ENCODE peak calls at places on chromosomes 5 and 9, in ten cellular contexts. P is right atrium auricular region, W is fibroblast of lung, C is upper lobe of right lung, Z is right lobe of liver, U is psoas muscle, T is neural progenitor cell, Q is body of pancreas, O is OCI-LY7, N is ovary. Y is an unnamed sample.

GRCh38 chr9:115630126-115630840 is 512.3 kb upstream of the TNC start:
- DNase-seq in P (no peak), W (no peak), C (no peak), Z (no peak), U (no peak), T (peak; percentile 79), Q (no peak), O (no peak), N (no peak), Y (no peak)

GRCh38 chr5:75368391-75368790 is 31.4 kb downstream of the HMGCR start:
- DNase-seq in P (no peak), W (peak; percentile 41), C (no peak), Z (no peak), U (no peak), T (no peak), Q (no peak), O (no peak), N (no peak), Y (peak; percentile 63)

GRCh38 chr9:126388964-126389363 is 62.3 kb downstream of the MVB12B start:
- DNase-seq in P (no peak), W (no peak), C (no peak), Z (no peak), U (no peak), T (no peak), Q (no peak), O (no peak), N (no peak), Y (no peak)

GRCh38 chr9:90870646-90871326 is 69.2 kb downstream of the SYK start:
- DNase-seq in P (no peak), W (peak; percentile 20), C (no peak), Z (no peak), U (no peak), T (peak; percentile 55), Q (peak; percentile 58), O (peak; percentile 69), N (peak; percentile 34), Y (peak; percentile 56)

GRCh38 chr5:55497712-55498111 is 37.1 kb downstream of the PLPP1 start:
- DNase-seq in P (no peak), W (no peak), C (no peak), Z (no peak), U (no peak), T (no peak), Q (no peak), O (no peak), N (no peak), Y (no peak)

GRCh38 chr9:109974143-109974917 is 194.3 kb downstream of the PALM2AKAP2 start:
- DNase-seq in P (no peak), W (no peak), C (no peak), Z (peak; percentile 86), U (no peak), T (no peak), Q (no peak), O (peak; percentile 74), N (no peak), Y (no peak)

GRCh38 chr9:91795500-91796241 is 154.4 kb downstream of the ROR2 start:
- DNase-seq in P (no peak), W (peak; percentile 9), C (no peak), Z (no peak), U (no peak), T (no peak), Q (no peak), O (no peak), N (no peak), Y (peak; percentile 45)

GRCh38 chr9:99823392-99824377 is 2.0 kb downstream of the NR4A3 start:
- DNase-seq in P (no peak), W (peak; percentile 38), C (peak; percentile 78), Z (peak; percentile 62), U (peak; percentile 24), T (peak; percentile 65), Q (peak; percentile 54), O (peak; percentile 11), N (peak; percentile 54), Y (peak; percentile 47)

GRCh38 chr5:14326035-14326909 is 183.1 kb downstream of the TRIO start:
- DNase-seq in P (no peak), W (no peak), C (no peak), Z (no peak), U (no peak), T (peak; percentile 4), Q (peak; percentile 35), O (no peak), N (no peak), Y (no peak)

GRCh38 chr9:90803860-90804593 is 2.4 kb downstream of the SYK start:
- DNase-seq in P (no peak), W (no peak), C (no peak), Z (no peak), U (no peak), T (no peak), Q (no peak), O (peak; percentile 81), N (no peak), Y (no peak)

GRCh38 chr9:69645488-69645887 is 26.7 kb downstream of the APBA1 start:
- DNase-seq in P (no peak), W (no peak), C (peak; percentile 85), Z (no peak), U (no peak), T (peak; percentile 13), Q (peak; percentile 94), O (no peak), N (no peak), Y (no peak)

GRCh38 chr9:2285411-2285810 is 270.3 kb downstream of the SMARCA2 start:
- DNase-seq in P (no peak), W (no peak), C (no peak), Z (no peak), U (no peak), T (no peak), Q (no peak), O (no peak), N (no peak), Y (no peak)

DNA sequence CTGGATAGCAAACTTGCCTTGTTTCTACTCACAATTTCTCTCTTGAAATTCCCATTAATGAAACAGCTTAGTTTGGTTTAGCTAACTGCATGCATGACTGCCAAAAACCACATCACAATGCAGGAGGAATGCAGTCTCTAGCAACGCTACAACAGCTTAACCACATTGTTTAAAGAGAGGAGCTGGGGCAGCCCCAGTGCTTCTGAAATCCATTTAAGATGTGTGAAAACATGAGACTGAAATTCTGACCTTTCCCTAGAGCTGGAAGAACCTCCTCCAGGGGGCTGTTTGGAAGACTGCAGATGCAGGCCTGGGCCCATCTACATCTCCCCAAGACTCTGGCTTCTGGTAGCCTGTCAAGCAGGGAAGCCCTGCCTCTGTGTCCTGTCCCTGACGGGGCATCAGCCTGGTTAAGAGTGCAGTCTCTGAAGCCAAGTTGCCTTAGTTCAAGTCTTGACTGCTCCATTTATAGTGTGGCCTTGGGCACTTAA is 157.1 kb downstream of the ZNF462 start:
- DNase-seq in P (no peak), W (peak; percentile 98), C (no peak), Z (no peak), U (no peak), T (peak; percentile 79), Q (no peak), O (peak; percentile 8), N (no peak), Y (peak; percentile 95)
- TF ChIP-seq CTCF in P (no peak), W (peak; percentile 14), C (no peak), Z (no peak), U (no peak), T (no peak), Q (no peak), O (no peak), N (no peak), Y (peak; percentile 11)

GRCh38 chr5:69369369-69370121 is at the start of the genes AK6, RAD17 and TAF9:
- DNase-seq in P (peak; percentile 89), W (peak; percentile 90), C (peak; percentile 97), Z (peak; percentile 97), U (peak; percentile 93), T (peak; percentile 95), Q (peak; percentile 96), O (peak; percentile 96), N (peak; percentile 89), Y (peak; percentile 88)

GRCh38 chr5:69372394-69372793 is 2.8 kb downstream of the RAD17 start:
- DNase-seq in P (no peak), W (no peak), C (no peak), Z (no peak), U (no peak), T (no peak), Q (no peak), O (no peak), N (no peak), Y (no peak)

GRCh38 chr5:69364850-69365249 is 4.5 kb downstream of the AK6 start:
- DNase-seq in P (no peak), W (no peak), C (no peak), Z (no peak), U (no peak), T (no peak), Q (no peak), O (no peak), N (no peak), Y (peak; percentile 64)

GRCh38 chr5:69367697-69368279 is 1.5 kb downstream of the AK6 start:
- DNase-seq in P (no peak), W (no peak), C (no peak), Z (no peak), U (no peak), T (no peak), Q (no peak), O (no peak), N (no peak), Y (no peak)

GRCh38 chr5:69368458-69369368 is 607 bp downstream of the AK6 start:
- DNase-seq in P (no peak), W (peak; percentile 59), C (no peak), Z (no peak), U (no peak), T (peak; percentile 39), Q (no peak), O (peak; percentile 45), N (no peak), Y (peak; percentile 56)
- H3K4me3 ChIP-seq in P (peak overlapping the region; percentile 90), W (peak overlapping the region; percentile 71), C (peak overlapping the region; percentile 78), Z (peak overlapping the region; percentile 78), U (peak overlapping the region; percentile 88), T (peak overlapping the region; percentile 80), Q (peak overlapping the region; percentile 81), O (peak overlapping the region; percentile 84), N (peak overlapping the region; percentile 86), Y (peak overlapping the region; percentile 84)

GRCh38 chr5:141637693-141638419 is 1.1 kb downstream of the RELL2 start:
- DNase-seq in P (no peak), W (peak; percentile 38), C (peak; percentile 85), Z (peak; percentile 75), U (peak; percentile 65), T (peak; percentile 94), Q (peak; percentile 62), O (peak; percentile 88), N (peak; percentile 53), Y (peak; percentile 41)
- TF ChIP-seq CTCF in P (no peak), W (peak; percentile 15), C (peak; percentile 39), Z (peak; percentile 10), U (no peak), T (peak; percentile 57), Q (peak; percentile 25), O (peak; percentile 77), N (no peak), Y (peak; percentile 28)

DNA sequence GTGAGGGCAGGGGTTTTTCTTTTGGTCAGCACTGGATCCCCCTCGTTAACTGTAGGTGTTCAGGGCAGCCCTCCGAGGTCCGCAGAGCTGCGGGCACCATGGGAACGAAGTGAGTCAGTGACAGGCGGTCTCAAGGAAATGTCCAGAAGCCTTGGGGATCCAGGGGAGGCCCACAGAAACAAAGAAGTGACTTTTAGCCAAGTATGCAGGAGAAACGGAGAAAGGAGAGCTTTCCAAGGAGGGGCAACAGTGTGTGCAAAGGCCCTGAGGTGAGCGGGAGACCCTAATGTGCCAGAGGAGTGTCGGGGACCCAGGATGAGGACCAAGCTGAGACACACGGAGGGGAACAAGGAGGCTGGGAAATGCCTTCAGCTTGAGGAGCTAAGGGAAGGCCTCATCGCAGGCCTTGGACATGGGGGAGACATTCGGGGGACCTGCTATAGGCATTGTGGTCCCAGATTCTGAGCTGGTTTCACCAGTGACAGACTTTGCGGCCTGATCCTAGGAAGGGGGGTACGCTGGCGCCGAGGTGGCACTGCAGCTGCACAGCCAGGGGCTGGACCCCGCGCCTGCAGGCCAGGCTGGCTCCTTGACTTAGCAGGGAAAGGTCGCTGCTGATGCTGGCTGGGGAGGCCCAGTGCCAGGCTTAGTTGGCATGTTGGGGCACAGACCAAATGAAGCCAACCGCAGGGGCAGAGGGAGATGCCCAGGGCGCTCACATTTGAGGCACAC is 3.3 kb downstream of the LTC4S start:
- DNase-seq in P (no peak), W (no peak), C (no peak), Z (peak; percentile 59), U (no peak), T (no peak), Q (no peak), O (no peak), N (peak; percentile 20), Y (no peak)
- H3K4me3 ChIP-seq in P (peak overlapping the region; percentile 54), W (no peak overlapping the region), C (peak overlapping the region; percentile 68), Z (peak overlapping the region; percentile 56), U (peak overlapping the region; percentile 74), T (peak overlapping the region; percentile 67), Q (no peak overlapping the region), O (peak overlapping the region; percentile 70), N (peak overlapping the region; percentile 49), Y (no peak overlapping the region)